ENCODE peak calls at places on chromosome 21, in seven cellular contexts. V, T, P, K, O, D and E are unnamed samples.

GRCh38 chr21:29433366-29434059 is 134.8 kb downstream of the BACH1 start:
- DNase-seq in V (no peak), T (peak; percentile 71), P (no peak), K (no peak), O (no peak), D (no peak), E (no peak)

GRCh38 chr21:42118901-42119300 is 47.8 kb downstream of the UMODL1 start:
- DNase-seq in V (no peak), T (peak; percentile 48), P (no peak), K (no peak), O (no peak), D (no peak), E (no peak)

GRCh38 chr21:35016071-35016470 is 33.0 kb downstream of the RUNX1 start:
- DNase-seq in V (no peak), T (no peak), P (no peak), K (no peak), O (no peak), D (no peak), E (no peak)

GRCh38 chr21:42162831-42163510 is 56.0 kb upstream of the ABCG1 start:
- DNase-seq in V (no peak), T (no peak), P (no peak), K (no peak), O (no peak), D (no peak), E (no peak)

GRCh38 chr21:28923439-28923975 is 69.2 kb downstream of the LTN1 start:
- DNase-seq in V (no peak), T (no peak), P (no peak), K (no peak), O (no peak), D (no peak), E (no peak)

GRCh38 chr21:24302400-24302799 is 1304.9 kb downstream of the MRPL39 start:
- DNase-seq in V (no peak), T (no peak), P (no peak), K (no peak), O (no peak), D (no peak), E (no peak)

GRCh38 chr21:37006521-37007291 is at the start of gene RIPPLY3:
- DNase-seq in V (peak; percentile 33), T (no peak), P (no peak), K (peak; percentile 45), O (no peak), D (no peak), E (no peak)

GRCh38 chr21:33988237-33988835 is 72.7 kb upstream of the ATP5PO start:
- DNase-seq in V (no peak), T (no peak), P (no peak), K (no peak), O (no peak), D (no peak), E (no peak)

GRCh38 chr21:15005391-15005790 is 59.4 kb downstream of the NRIP1 start:
- DNase-seq in V (peak; percentile 33), T (peak; percentile 38), P (no peak), K (no peak), O (no peak), D (no peak), E (no peak)

GRCh38 chr21:32726742-32727477 is 903 bp downstream of the SYNJ1 start:
- DNase-seq in V (peak; percentile 77), T (peak; percentile 18), P (peak; percentile 30), K (peak; percentile 28), O (no peak), D (no peak), E (peak; percentile 4)

GRCh38 chr21:42614391-42614790 is 39.0 kb upstream of the PDE9A start:
- DNase-seq in V (no peak), T (no peak), P (no peak), K (no peak), O (no peak), D (no peak), E (no peak)

GRCh38 chr21:15221799-15222386 is 157.1 kb upstream of the NRIP1 start:
- DNase-seq in V (peak; percentile 92), T (peak; percentile 65), P (peak; percentile 29), K (peak; percentile 84), O (no peak), D (no peak), E (peak; percentile 7)

GRCh38 chr21:26394341-26394740 is 178.7 kb downstream of the CYYR1 start:
- DNase-seq in V (no peak), T (no peak), P (no peak), K (no peak), O (no peak), D (no peak), E (no peak)

GRCh38 chr21:43012596-43012995 is 38.2 kb downstream of the PKNOX1 start:
- DNase-seq in V (no peak), T (peak; percentile 58), P (no peak), K (no peak), O (no peak), D (no peak), E (no peak)

GRCh38 chr21:44944596-44944995 is 4.8 kb downstream of the SLX9 start:
- DNase-seq in V (no peak), T (no peak), P (no peak), K (no peak), O (no peak), D (no peak), E (no peak)

GRCh38 chr21:37429356-37429755 is 62.8 kb downstream of the DYRK1A start:
- DNase-seq in V (no peak), T (no peak), P (no peak), K (no peak), O (no peak), D (no peak), E (no peak)

GRCh38 chr21:27248791-27249190 is 281.9 kb upstream of the ADAMTS5 start:
- DNase-seq in V (no peak), T (peak; percentile 60), P (no peak), K (no peak), O (no peak), D (no peak), E (no peak)

GRCh38 chr21:35594905-35595304 is 465.4 kb downstream of the SETD4 start:
- DNase-seq in V (no peak), T (no peak), P (no peak), K (no peak), O (no peak), D (no peak), E (no peak)

GRCh38 chr21:44382536-44382935 is 29.1 kb downstream of the TRPM2 start:
- DNase-seq in V (no peak), T (no peak), P (no peak), K (no peak), O (no peak), D (no peak), E (no peak)

DNA sequence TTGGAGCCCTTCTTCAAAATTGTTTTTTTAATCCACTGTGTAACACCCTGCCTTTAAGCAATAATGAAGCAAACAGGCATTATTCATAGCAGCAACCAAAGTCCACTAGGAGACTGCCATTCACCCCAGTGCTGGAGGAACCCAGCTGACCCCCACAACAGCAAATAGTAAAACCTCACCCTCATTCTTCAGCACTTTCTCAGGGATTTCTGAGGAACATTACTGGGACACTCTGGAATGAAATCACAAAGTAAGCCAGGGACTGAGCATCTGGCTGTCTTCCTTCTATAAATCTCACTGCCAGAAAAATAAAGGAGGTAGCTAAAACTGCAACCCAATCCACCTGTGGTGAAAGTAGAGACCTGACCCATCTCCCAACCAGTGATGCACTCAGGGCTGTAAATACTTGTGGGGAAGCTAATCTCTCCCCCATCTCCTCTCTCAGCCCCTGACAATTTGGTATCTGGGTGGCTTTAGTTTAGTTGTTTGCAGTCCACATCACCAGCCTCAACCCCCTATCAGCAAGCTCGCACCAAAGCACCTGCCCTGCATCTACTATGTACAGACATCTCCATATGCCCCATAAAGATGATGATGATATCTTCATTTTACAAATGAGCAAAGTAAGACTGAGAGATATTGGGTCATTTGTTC is 47.1 kb downstream of the COL6A1 start:
- DNase-seq in V (no peak), T (peak; percentile 84), P (no peak), K (no peak), O (no peak), D (no peak), E (no peak)
- H3K27ac ChIP-seq in V (no peak overlapping the region), T (peak overlapping the region; percentile 96), P (no peak overlapping the region), K (peak overlapping the region; percentile 36), O (peak overlapping the region; percentile 33), D (no peak overlapping the region), E (peak overlapping the region; percentile 51)

GRCh38 chr21:40827509-40827908 is 19.4 kb downstream of the DSCAM start:
- DNase-seq in V (no peak), T (no peak), P (no peak), K (no peak), O (no peak), D (no peak), E (no peak)

GRCh38 chr21:40832316-40832715 is 14.6 kb downstream of the DSCAM start:
- DNase-seq in V (no peak), T (no peak), P (no peak), K (no peak), O (no peak), D (no peak), E (no peak)

GRCh38 chr21:40829791-40830190 is 17.2 kb downstream of the DSCAM start:
- DNase-seq in V (no peak), T (no peak), P (no peak), K (no peak), O (no peak), D (no peak), E (no peak)

GRCh38 chr21:40829308-40829707 is 17.6 kb downstream of the DSCAM start:
- DNase-seq in V (no peak), T (no peak), P (no peak), K (no peak), O (no peak), D (no peak), E (no peak)

GRCh38 chr21:40830836-40831235 is 16.1 kb downstream of the DSCAM start:
- DNase-seq in V (no peak), T (no peak), P (no peak), K (no peak), O (no peak), D (no peak), E (no peak)
- H3K9me3 ChIP-seq in V (no peaks in the 10 kb centered on the region), T (peaks cover 16% of the 10 kb centered on the region), P (no peaks in the 10 kb centered on the region), K (no peaks in the 10 kb centered on the region), O (no peaks in the 10 kb centered on the region), D (no peaks in the 10 kb centered on the region), E (no peaks in the 10 kb centered on the region)

GRCh38 chr21:38664315-38664714 is 141.4 kb upstream of the ETS2 start:
- DNase-seq in V (no peak), T (no peak), P (no peak), K (no peak), O (no peak), D (no peak), E (no peak)
- H3K27me3 ChIP-seq in V (peaks cover 14% of the 10 kb centered on the region), T (peaks cover 83% of the 10 kb centered on the region), P (peaks cover 57% of the 10 kb centered on the region), K (peaks cover 55% of the 10 kb centered on the region), O (peaks cover 13% of the 10 kb centered on the region), D (peaks cover 4% of the 10 kb centered on the region), E (no peaks in the 10 kb centered on the region)

DNA sequence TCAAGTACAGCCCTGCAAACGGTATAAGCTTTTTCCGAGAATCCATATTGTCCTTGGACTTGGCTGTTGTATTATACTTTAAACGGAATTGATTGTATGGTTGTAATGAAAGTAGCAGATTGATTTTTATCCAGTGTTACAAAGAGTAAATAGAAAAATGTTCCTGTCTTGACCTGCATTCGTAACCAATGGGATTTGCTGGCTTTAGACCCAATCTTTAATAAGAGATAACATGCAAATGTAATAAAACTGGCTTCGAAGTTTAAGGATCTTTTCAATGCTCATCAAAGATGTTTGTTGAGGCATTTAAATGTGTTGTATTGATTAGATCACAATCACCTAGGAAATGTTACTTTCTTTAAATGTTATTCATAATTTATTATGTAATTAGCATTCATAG is 574.9 kb downstream of the USP25 start:
- DNase-seq in V (no peak), T (no peak), P (no peak), K (no peak), O (no peak), D (no peak), E (no peak)
- H3K27ac ChIP-seq in V (no peak overlapping the region), T (no peak overlapping the region), P (no peak overlapping the region), K (no peak overlapping the region), O (peak overlapping the region; percentile 63), D (no peak overlapping the region), E (no peak overlapping the region)